ENCODE peak calls at places on chromosomes 6 and 20, in six cellular contexts. S is sigmoid colon, D is ascending aorta, P is ovary, Y is IMR-90, K is heart right ventricle. X is an unnamed sample.

GRCh38 chr20:10111144-10111771 is 76.5 kb downstream of the ANKEF1 start:
- DNase-seq in S (no peak), D (no peak), P (no peak), Y (no peak), K (no peak), X (no peak)

GRCh38 chr6:35014786-35015185 is 125.7 kb downstream of the ANKS1A start:
- DNase-seq in S (no peak), D (no peak), P (no peak), Y (peak; percentile 78), K (no peak), X (no peak)

GRCh38 chr6:165987483-165988305 is 180.0 kb downstream of the TBXT start:
- DNase-seq in S (peak; percentile 98), D (no peak), P (peak; percentile 97), Y (peak; percentile 98), K (peak; percentile 84), X (peak; percentile 90)

GRCh38 chr6:22328499-22328898 is 31.7 kb upstream of the PRL start:
- DNase-seq in S (no peak), D (no peak), P (no peak), Y (no peak), K (no peak), X (no peak)

GRCh38 chr20:2800590-2801458 is at the start of gene CPXM1:
- DNase-seq in S (no peak), D (no peak), P (no peak), Y (no peak), K (no peak), X (no peak)

GRCh38 chr6:41373919-41374617 is 38.7 kb downstream of the NCR2 start:
- DNase-seq in S (no peak), D (no peak), P (no peak), Y (no peak), K (no peak), X (no peak)

GRCh38 chr6:30972816-30973215 is 10.7 kb upstream of the MUC21 start:
- DNase-seq in S (no peak), D (no peak), P (no peak), Y (no peak), K (no peak), X (no peak)

GRCh38 chr6:52454556-52454955 is 34.4 kb downstream of the EFHC1 start:
- DNase-seq in S (no peak), D (no peak), P (no peak), Y (peak; percentile 56), K (no peak), X (no peak)

GRCh38 chr6:8889514-8889913 is 454.2 kb upstream of the SLC35B3 start:
- DNase-seq in S (no peak), D (no peak), P (no peak), Y (no peak), K (no peak), X (no peak)

GRCh38 chr6:7451321-7451720 is 61.7 kb downstream of the RIOK1 start:
- DNase-seq in S (no peak), D (no peak), P (no peak), Y (no peak), K (no peak), X (no peak)

GRCh38 chr6:133191323-133191722 is 49.8 kb upstream of the EYA4 start:
- DNase-seq in S (no peak), D (no peak), P (no peak), Y (no peak), K (no peak), X (no peak)

GRCh38 chr6:5659467-5659866 is 347.3 kb downstream of the NRN1 start:
- DNase-seq in S (no peak), D (no peak), P (no peak), Y (peak; percentile 37), K (no peak), X (no peak)

GRCh38 chr20:41118632-41119031 is 18.7 kb upstream of the PLCG1 start:
- DNase-seq in S (no peak), D (no peak), P (no peak), Y (peak; percentile 41), K (no peak), X (no peak)

GRCh38 chr6:121504227-121504626 is 68.8 kb downstream of the GJA1 start:
- DNase-seq in S (no peak), D (no peak), P (no peak), Y (peak; percentile 96), K (no peak), X (no peak)

GRCh38 chr20:38452880-38453624 is 17.9 kb upstream of the SNHG17 start:
- DNase-seq in S (peak; percentile 39), D (no peak), P (no peak), Y (peak; percentile 74), K (no peak), X (no peak)

GRCh38 chr6:147793871-147794643 is 285.6 kb downstream of the SAMD5 start:
- DNase-seq in S (no peak), D (no peak), P (no peak), Y (no peak), K (no peak), X (no peak)

GRCh38 chr6:8335896-8336295 is 99.4 kb downstream of the SLC35B3 start:
- DNase-seq in S (no peak), D (no peak), P (no peak), Y (no peak), K (no peak), X (no peak)

GRCh38 chr6:9485992-9486391 is 928.9 kb downstream of the TFAP2A start:
- DNase-seq in S (no peak), D (no peak), P (no peak), Y (no peak), K (no peak), X (no peak)

GRCh38 chr6:84059082-84059481 is 25.5 kb downstream of the MRAP2 start:
- DNase-seq in S (no peak), D (no peak), P (no peak), Y (no peak), K (no peak), X (no peak)

GRCh38 chr6:111591370-111591900 is 14.2 kb downstream of the TRAF3IP2 start:
- DNase-seq in S (peak; percentile 98), D (peak; percentile 55), P (peak; percentile 86), Y (peak; percentile 100), K (peak; percentile 73), X (peak; percentile 94)

GRCh38 chr20:18739785-18740184 is 73.8 kb upstream of the SCP2D1 start:
- DNase-seq in S (peak; percentile 89), D (no peak), P (peak; percentile 68), Y (peak; percentile 90), K (no peak), X (peak; percentile 80)

DNA sequence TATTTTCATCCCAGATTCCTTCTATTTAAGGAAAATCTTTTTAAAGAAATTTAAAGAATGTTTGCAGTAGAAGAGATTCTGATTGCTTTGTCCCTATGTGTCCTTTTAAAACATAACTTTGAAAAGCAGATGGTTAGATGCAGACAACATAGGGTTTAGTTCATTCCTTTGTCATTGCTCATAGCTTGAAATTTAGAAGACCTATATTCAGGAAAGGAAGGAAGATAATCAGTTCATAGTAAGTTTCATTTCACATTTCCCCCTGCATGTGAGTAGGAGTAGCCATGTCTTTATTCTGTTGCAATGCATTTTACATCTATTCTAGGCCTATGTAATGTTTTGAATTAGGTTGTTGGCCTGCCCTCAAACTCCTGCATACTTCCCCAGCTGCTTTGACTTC is 197.9 kb upstream of the GRIK2 start:
- DNase-seq in S (no peak), D (no peak), P (no peak), Y (peak; percentile 25), K (no peak), X (no peak)
- H3K27ac ChIP-seq in S (no peak overlapping the region), D (no peak overlapping the region), P (no peak overlapping the region), Y (no peak overlapping the region), K (no peak overlapping the region), X (no peak overlapping the region)

DNA sequence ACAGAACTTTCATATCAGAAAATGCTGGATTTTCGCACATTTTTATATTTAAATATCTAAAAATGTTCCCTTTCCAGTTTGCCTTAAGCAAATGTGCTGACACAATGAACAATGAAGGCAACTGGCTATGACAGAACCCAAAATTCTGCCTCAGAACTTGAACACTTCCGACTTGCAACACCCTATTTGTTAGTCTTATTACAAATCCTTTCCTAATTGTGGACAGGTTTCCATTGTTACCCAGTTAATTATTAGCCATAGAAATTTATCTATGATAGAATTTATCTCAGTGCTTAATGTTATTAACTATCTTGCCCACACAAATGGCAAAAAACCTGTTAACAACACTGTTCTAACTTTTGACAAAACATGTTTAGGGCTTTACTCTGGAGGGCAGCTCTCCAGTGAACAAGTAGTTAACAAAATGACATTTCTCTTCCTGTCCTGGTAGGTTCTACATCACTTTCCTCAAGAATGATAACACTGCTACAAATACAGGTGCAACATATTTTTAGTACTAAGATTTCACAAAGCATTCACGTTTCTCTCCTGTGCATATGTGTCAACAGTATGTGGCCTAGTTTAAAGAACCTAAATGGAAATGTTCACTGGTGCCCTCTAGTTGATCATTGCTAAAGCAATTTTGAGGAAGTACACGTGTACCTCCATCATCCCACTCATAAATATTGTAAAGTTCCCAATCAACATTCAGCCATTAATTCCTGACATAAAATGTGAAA is 58.4 kb downstream of the HIVEP2 start:
- DNase-seq in S (no peak), D (no peak), P (no peak), Y (peak; percentile 69), K (no peak), X (no peak)
- TF ChIP-seq CTCF in S (no peak), D (no peak), P (peak; percentile 13), Y (peak; percentile 43), K (peak; percentile 66), X (peak; percentile 21)

GRCh38 chr6:4511626-4512010 is 264.6 kb upstream of the CDYL start:
- DNase-seq in S (no peak), D (no peak), P (no peak), Y (no peak), K (no peak), X (no peak)

GRCh38 chr6:4509506-4509905 is 266.7 kb upstream of the CDYL start:
- DNase-seq in S (no peak), D (no peak), P (no peak), Y (no peak), K (no peak), X (no peak)

GRCh38 chr6:4512101-4512500 is 264.1 kb upstream of the CDYL start:
- DNase-seq in S (no peak), D (no peak), P (no peak), Y (no peak), K (no peak), X (no peak)

GRCh38 chr6:4510906-4511625 is 265.1 kb upstream of the CDYL start:
- DNase-seq in S (no peak), D (no peak), P (no peak), Y (no peak), K (no peak), X (no peak)

DNA sequence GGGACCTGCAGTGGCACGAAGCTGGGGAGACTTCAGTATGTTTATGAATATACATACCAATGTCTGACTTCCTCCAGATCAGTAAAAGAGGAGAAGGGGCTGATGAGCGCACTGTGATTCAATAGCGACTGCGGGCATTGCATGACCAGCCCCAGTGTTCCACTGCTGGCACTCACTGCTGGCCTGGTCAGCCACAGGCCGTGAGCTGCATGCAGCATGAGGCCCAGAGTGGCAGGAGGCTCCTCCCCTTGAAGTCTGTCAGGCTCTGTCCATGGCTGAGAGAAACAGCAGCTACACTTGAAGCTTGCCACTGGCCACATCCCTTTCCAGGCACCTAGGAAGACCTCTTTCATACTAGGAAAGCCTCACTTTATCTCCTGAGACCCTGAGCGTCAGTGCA is 265.9 kb upstream of the CDYL start:
- DNase-seq in S (no peak), D (no peak), P (no peak), Y (no peak), K (no peak), X (no peak)
- H3K4me1 ChIP-seq in S (no peaks in the 10 kb centered on the region), D (no peaks in the 10 kb centered on the region), P (no peaks in the 10 kb centered on the region), Y (no peaks in the 10 kb centered on the region), K (no peaks in the 10 kb centered on the region), X (no peaks in the 10 kb centered on the region)

GRCh38 chr6:82525775-82526515 is 162.3 kb downstream of the TPBG start:
- DNase-seq in S (no peak), D (no peak), P (no peak), Y (no peak), K (no peak), X (no peak)

GRCh38 chr6:82521369-82521768 is 157.8 kb downstream of the TPBG start:
- DNase-seq in S (no peak), D (no peak), P (no peak), Y (no peak), K (no peak), X (no peak)

GRCh38 chr6:82524031-82524430 is 160.4 kb downstream of the TPBG start:
- DNase-seq in S (no peak), D (no peak), P (no peak), Y (no peak), K (no peak), X (no peak)
- H3K27ac ChIP-seq in S (no peak overlapping the region), D (no peak overlapping the region), P (no peak overlapping the region), Y (no peak overlapping the region), K (no peak overlapping the region), X (no peak overlapping the region)